ENCODE peak calls at places on chromosome 4, in nine cellular contexts. K is upper lobe of left lung, W is sigmoid colon, A is HCT116, N is suprapubic skin, I is endothelial cell of umbilical vein, O is prostate gland, J is HepG2, T is GM23338. M is an unnamed sample.

GRCh38 chr4:82403725-82404124 is 26.5 kb downstream of the HNRNPDL start:
- DNase-seq in W (no peak), J (no peak), I (no peak), O (no peak), N (no peak), K (no peak), T (no peak), A (no peak), M (no peak)

GRCh38 chr4:28177641-28178040 is 1317.0 kb downstream of the STIM2 start:
- DNase-seq in W (no peak), N (no peak), A (no peak), O (no peak), T (no peak), I (no peak), J (no peak), K (no peak), M (no peak)

GRCh38 chr4:84912741-84913140 is 53.7 kb downstream of the WDFY3 start:
- DNase-seq in J (no peak), O (no peak), I (no peak), W (no peak), N (no peak), T (no peak), K (no peak), A (no peak), M (no peak)

GRCh38 chr4:94877973-94878372 is 120.2 kb downstream of the BMPR1B start:
- DNase-seq in A (no peak), K (no peak), I (no peak), N (no peak), W (no peak), J (no peak), O (no peak), T (no peak), M (no peak)

GRCh38 chr4:87848622-87849351 is 16.0 kb downstream of the MEPE start:
- DNase-seq in N (no peak), W (peak), I (peak), A (peak), T (peak), K (no peak), J (peak), O (peak), M (no peak)

GRCh38 chr4:139951051-139951450 is 202.9 kb downstream of the MAML3 start:
- DNase-seq in K (no peak), J (no peak), W (no peak), T (no peak), O (no peak), A (no peak), N (no peak), I (no peak), M (no peak)

GRCh38 chr4:152817331-152817730 is 37.6 kb downstream of the ARFIP1 start:
- DNase-seq in I (peak), A (no peak), J (no peak), O (no peak), N (no peak), K (no peak), T (no peak), W (no peak), M (no peak)

GRCh38 chr4:34202154-34202553 is 2042.2 kb downstream of the ARAP2 start:
- DNase-seq in W (no peak), N (no peak), J (no peak), A (no peak), O (no peak), T (no peak), I (no peak), K (no peak), M (no peak)

GRCh38 chr4:6112606-6113290 is 87.6 kb downstream of the JAKMIP1 start:
- DNase-seq in I (no peak), A (no peak), J (no peak), T (no peak), K (no peak), N (peak), W (no peak), O (no peak), M (no peak)

GRCh38 chr4:145732416-145732815 is 52.5 kb downstream of the C4orf51 start:
- DNase-seq in J (no peak), O (no peak), W (no peak), I (no peak), A (no peak), N (no peak), K (no peak), T (peak), M (no peak)

GRCh38 chr4:178340468-178340867 is 898.2 kb upstream of the AGA start:
- DNase-seq in W (no peak), A (no peak), J (no peak), N (no peak), O (no peak), T (peak), K (no peak), I (no peak), M (no peak)

GRCh38 chr4:83208371-83208770 is 76.2 kb downstream of the COQ2 start:
- DNase-seq in J (no peak), K (no peak), O (no peak), A (no peak), N (no peak), T (no peak), I (no peak), W (no peak), M (no peak)

GRCh38 chr4:125765936-125766335 is 451.2 kb downstream of the FAT4 start:
- DNase-seq in N (no peak), W (no peak), J (no peak), A (no peak), O (no peak), T (no peak), K (no peak), I (no peak), M (no peak)

GRCh38 chr4:28211714-28212470 is 1351.3 kb downstream of the STIM2 start:
- DNase-seq in K (no peak), O (no peak), J (no peak), I (no peak), W (no peak), T (no peak), N (no peak), A (no peak), M (no peak)

GRCh38 chr4:23934223-23934622 is 44.4 kb upstream of the PPARGC1A start:
- DNase-seq in A (no peak), J (no peak), I (no peak), N (no peak), T (peak), O (no peak), K (no peak), W (no peak), M (no peak)

GRCh38 chr4:156583265-156583664 is 388.3 kb downstream of the PDGFC start:
- DNase-seq in I (no peak), W (no peak), N (no peak), J (no peak), T (no peak), K (no peak), O (no peak), A (no peak), M (no peak)

GRCh38 chr4:32991663-32992062 is 2271.5 kb downstream of the PCDH7 start:
- DNase-seq in K (no peak), A (no peak), N (no peak), I (no peak), W (no peak), O (no peak), J (no peak), T (no peak), M (no peak)

GRCh38 chr4:11487139-11487538 is 58.4 kb upstream of the HS3ST1 start:
- DNase-seq in W (no peak), K (no peak), O (no peak), J (no peak), I (no peak), A (no peak), N (no peak), T (no peak), M (no peak)

GRCh38 chr4:67725132-67725531 is 24.2 kb upstream of the UBA6 start:
- DNase-seq in T (no peak), J (no peak), O (peak), N (no peak), W (no peak), A (no peak), I (no peak), K (no peak), M (no peak)

GRCh38 chr4:858136-858535 is 32.2 kb upstream of the CPLX1 start:
- DNase-seq in J (no peak), K (no peak), I (no peak), O (no peak), A (no peak), N (no peak), T (no peak), W (no peak), M (no peak)

GRCh38 chr4:63370997-63371396 is 1038.3 kb downstream of the TECRL start:
- DNase-seq in W (no peak), T (peak), N (no peak), O (no peak), K (no peak), I (no peak), A (no peak), J (no peak), M (no peak)

GRCh38 chr4:84366111-84366510 is 133.0 kb downstream of the NKX6-1 start:
- DNase-seq in K (no peak), O (no peak), W (no peak), N (no peak), I (no peak), T (no peak), A (no peak), J (no peak), M (no peak)

GRCh38 chr4:81466841-81467671 is 4.7 kb downstream of the RASGEF1B start:
- DNase-seq in K (no peak), N (no peak), A (peak), I (peak), T (peak), O (peak), J (peak), W (no peak), M (no peak)

GRCh38 chr4:185115827-185116232 is 27.2 kb upstream of the SLC25A4 start:
- DNase-seq in K (no peak), T (peak), I (peak), J (peak), N (no peak), W (no peak), O (peak), A (no peak), M (no peak)

GRCh38 chr4:131974730-131975129 is 1174.4 kb upstream of the PCDH10 start:
- DNase-seq in O (no peak), K (no peak), N (no peak), T (no peak), A (no peak), I (no peak), J (no peak), W (no peak), M (no peak)

GRCh38 chr4:155377281-155377680 is 516 bp upstream of the MAP9 start:
- DNase-seq in W (no peak), T (no peak), A (no peak), O (no peak), J (no peak), N (no peak), K (no peak), I (no peak), M (no peak)

GRCh38 chr4:7634611-7635010 is 199.9 kb upstream of the PSAPL1 start:
- DNase-seq in J (no peak), I (no peak), W (no peak), A (no peak), K (no peak), T (no peak), O (no peak), N (no peak), M (no peak)

GRCh38 chr4:77047037-77047436 is 28.8 kb downstream of the CCNI start:
- DNase-seq in N (no peak), T (peak), J (peak), A (no peak), K (no peak), I (peak), O (no peak), W (no peak), M (no peak)

GRCh38 chr4:80173841-80174240 is 23.5 kb upstream of the PRDM8 start:
- DNase-seq in A (no peak), O (no peak), J (no peak), I (no peak), T (no peak), W (no peak), N (no peak), K (no peak), M (no peak)

GRCh38 chr4:7238300-7238960 is 46.1 kb downstream of the SORCS2 start:
- DNase-seq in W (no peak), I (no peak), T (peak), N (no peak), O (no peak), A (no peak), K (no peak), J (no peak), M (no peak)

GRCh38 chr4:127307996-127308395 is 324.8 kb upstream of the INTU start:
- DNase-seq in K (no peak), O (no peak), J (no peak), A (no peak), T (no peak), W (no peak), I (no peak), N (no peak), M (no peak)

GRCh38 chr4:188682321-188682720 is 543.1 kb downstream of the TRIML1 start:
- DNase-seq in N (no peak), K (no peak), I (no peak), T (no peak), W (no peak), A (no peak), J (no peak), O (no peak), M (no peak)
- TF ChIP-seq POLR2AphosphoS5 in N (no peak), K (no peak), I (no peak), T (no peak), W (no peak), A (no peak), J (no peak), O (no peak), M (no peak)

DNA sequence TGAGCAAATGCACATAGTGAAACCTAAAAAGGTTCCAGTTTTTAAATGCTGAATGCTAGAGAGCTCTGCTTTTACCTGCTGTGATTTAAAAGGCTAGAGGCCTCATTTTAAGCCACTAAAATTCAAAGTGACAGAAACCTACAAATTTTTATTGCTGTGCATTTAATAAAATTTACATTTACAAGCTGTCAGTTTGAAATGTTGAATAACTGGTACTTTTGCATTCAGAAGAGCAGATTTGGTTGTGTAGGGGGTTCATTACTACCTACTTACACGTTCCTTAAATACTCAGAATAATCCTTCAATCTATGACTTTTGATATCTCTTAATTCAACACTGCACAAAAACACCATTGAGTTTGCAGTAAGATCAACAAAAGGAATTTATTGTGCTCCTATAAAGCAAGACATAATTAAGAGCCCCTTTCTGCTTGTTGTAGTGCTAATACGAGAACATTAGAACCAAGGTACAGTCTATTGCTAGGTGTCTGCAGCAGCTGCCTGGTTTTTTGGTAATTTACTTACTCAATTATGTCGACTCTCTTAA is 27.9 kb downstream of the NKX3-2 start:
- DNase-seq in O (no peak), J (no peak), I (no peak), W (no peak), K (no peak), N (no peak), A (no peak), T (no peak), M (no peak)
- TF ChIP-seq POLR2AphosphoS5 in O (no peak), J (no peak), I (no peak), W (no peak), K (no peak), N (no peak), A (no peak), T (no peak), M (no peak)

DNA sequence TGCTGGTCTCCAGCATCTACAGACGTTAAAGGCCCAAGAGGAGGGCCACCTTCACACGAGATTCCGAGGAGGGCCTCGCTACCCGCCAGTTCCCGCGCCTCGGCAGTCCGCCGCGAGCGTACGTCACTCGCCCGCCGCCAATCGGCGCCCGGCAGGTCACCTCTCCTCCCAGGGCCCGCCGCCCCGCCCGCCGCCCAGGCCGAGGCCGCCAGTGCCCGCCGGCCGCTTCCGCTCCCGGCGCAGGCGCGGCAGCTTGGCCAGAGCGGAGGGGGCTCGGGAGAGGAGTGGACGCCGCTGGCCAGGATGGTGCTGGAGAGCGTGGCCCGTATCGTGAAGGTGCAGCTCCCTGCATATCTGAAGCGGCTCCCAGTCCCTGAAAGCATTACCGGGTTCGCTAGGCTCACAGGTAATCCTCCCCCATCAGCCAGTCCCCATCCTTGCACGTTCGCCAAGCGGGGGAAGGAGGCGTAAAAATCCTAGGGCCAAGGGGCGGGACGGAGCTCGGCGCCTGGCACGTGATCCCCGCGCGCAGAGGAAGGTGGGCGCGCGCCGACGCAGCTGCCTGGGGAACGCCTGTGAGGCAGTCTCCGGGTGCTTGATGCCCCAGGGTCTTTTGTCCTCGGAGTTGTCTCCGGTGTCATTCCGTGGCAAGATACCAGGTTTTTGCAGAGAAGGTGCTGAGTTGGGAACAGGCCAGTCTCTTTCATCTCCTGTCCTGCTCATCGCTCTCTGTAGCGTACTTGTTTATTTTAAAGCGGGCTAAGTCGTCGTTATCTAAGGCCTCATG is at the start of gene CISD2:
- DNase-seq in N (peak), I (peak), W (peak), K (peak), A (peak), O (peak), J (peak), T (peak), M (peak)
- TF ChIP-seq POLR2AphosphoS5 in N (no peak), I (peak), W (peak), K (peak), A (peak), O (peak), J (peak), T (peak), M (peak)

GRCh38 chr4:61828960-61829359 is 628.8 kb downstream of the ADGRL3 start:
- DNase-seq in A (no peak), T (no peak), O (no peak), N (no peak), W (no peak), I (no peak), J (no peak), K (no peak), M (no peak)

GRCh38 chr4:61831987-61832386 is 631.9 kb downstream of the ADGRL3 start:
- DNase-seq in T (no peak), W (no peak), O (no peak), N (no peak), A (no peak), I (no peak), J (no peak), K (no peak), M (no peak)

DNA sequence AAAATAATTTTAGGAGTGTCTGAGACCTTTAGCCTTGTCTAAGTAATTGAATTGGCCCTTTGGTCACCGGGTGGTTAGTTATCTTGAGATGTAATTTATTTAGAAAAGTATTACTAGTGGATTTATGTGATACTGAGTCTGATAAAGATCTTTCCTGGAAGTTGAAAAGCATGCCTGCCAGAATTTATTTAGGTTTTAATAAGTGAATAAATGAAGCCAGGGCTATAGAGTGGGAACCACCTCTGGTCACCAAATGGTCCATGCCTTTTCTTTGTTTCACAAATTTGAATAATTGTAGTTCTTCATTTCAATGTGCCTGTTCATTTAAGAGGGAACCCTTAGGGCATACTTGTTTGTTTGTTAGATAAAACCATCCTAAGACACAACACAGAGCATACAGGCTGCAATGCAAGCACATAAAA is 627.8 kb downstream of the ADGRL3 start:
- DNase-seq in O (no peak), K (no peak), A (no peak), J (no peak), I (no peak), T (no peak), W (no peak), N (no peak), M (no peak)
- TF ChIP-seq POLR2AphosphoS5 in O (no peak), K (no peak), A (no peak), J (no peak), I (no peak), T (no peak), W (no peak), N (no peak), M (no peak)

GRCh38 chr4:41258783-41259182 is 2.1 kb downstream of the UCHL1 start:
- DNase-seq in O (peak), K (no peak), J (peak), T (peak), W (no peak), N (no peak), A (peak), I (peak), M (no peak)

GRCh38 chr4:41257257-41257900 is 651 bp downstream of the UCHL1 start:
- DNase-seq in K (peak), T (peak), I (peak), J (no peak), O (no peak), N (no peak), W (peak), A (no peak), M (peak)

GRCh38 chr4:41256131-41256739 is 493 bp upstream of the UCHL1 start:
- DNase-seq in A (no peak), O (no peak), W (no peak), N (no peak), T (peak), J (no peak), K (no peak), I (no peak), M (no peak)

GRCh38 chr4:41257901-41258300 is 1.2 kb downstream of the UCHL1 start:
- DNase-seq in N (no peak), O (no peak), K (no peak), T (no peak), A (no peak), J (no peak), W (no peak), I (peak), M (no peak)

GRCh38 chr4:41256740-41257256 is at the start of gene UCHL1:
- DNase-seq in N (no peak), I (peak), J (no peak), T (peak), A (no peak), W (peak), K (peak), O (no peak), M (peak)
- TF ChIP-seq POLR2AphosphoS5 in N (no peak), I (peak), J (no peak), T (peak), A (no peak), W (no peak), K (no peak), O (no peak), M (peak)

M was measured in GM12892.